ENCODE peak calls at places on chromosome 17, in four cellular contexts. One of them, this sample, is unnamed.

GRCh38 chr17:56549501-56549900 is 44.0 kb upstream of the NOG start:
- DNase-seq in K562: no peak
- DNase-seq in WTC11: no peak
- DNase-seq in H1: no peak
- DNase-seq in this sample: no peak

GRCh38 chr17:72765357-72766153 is 326.9 kb downstream of the SLC39A11 start:
- DNase-seq in K562: no peak
- DNase-seq in H1: no peak
- DNase-seq in WTC11: no peak
- DNase-seq in this sample: peak

GRCh38 chr17:45172541-45173286 is 11.0 kb downstream of the HEXIM2 start:
- DNase-seq in K562: no peak
- DNase-seq in WTC11: peak
- DNase-seq in H1: no peak
- DNase-seq in this sample: peak

GRCh38 chr17:53797497-53797896 is 25.2 kb upstream of the KIF2B start:
- DNase-seq in K562: no peak
- DNase-seq in H1: no peak
- DNase-seq in WTC11: no peak
- DNase-seq in this sample: no peak

GRCh38 chr17:27357236-27357635 is 63.3 kb downstream of the WSB1 start:
- DNase-seq in H1: no peak
- DNase-seq in K562: no peak
- DNase-seq in WTC11: no peak
- DNase-seq in this sample: no peak

GRCh38 chr17:17062356-17062755 is 20.1 kb downstream of the MPRIP start:
- DNase-seq in K562: no peak
- DNase-seq in WTC11: no peak
- DNase-seq in H1: no peak
- DNase-seq in this sample: no peak

GRCh38 chr17:3892095-3892998 is 506 bp downstream of the CAMKK1 start:
- DNase-seq in H1: no peak
- DNase-seq in K562: peak
- DNase-seq in WTC11: peak
- DNase-seq in this sample: peak

GRCh38 chr17:52106070-52106469 is 52.4 kb downstream of the CA10 start:
- DNase-seq in WTC11: no peak
- DNase-seq in K562: no peak
- DNase-seq in H1: no peak
- DNase-seq in this sample: no peak

GRCh38 chr17:2816688-2817087 is 20.4 kb downstream of the RAP1GAP2 start:
- DNase-seq in K562: no peak
- DNase-seq in WTC11: no peak
- DNase-seq in H1: no peak
- DNase-seq in this sample: no peak

GRCh38 chr17:12545877-12546513 is 119.7 kb upstream of the MYOCD start:
- DNase-seq in WTC11: peak
- DNase-seq in K562: peak
- DNase-seq in H1: peak
- DNase-seq in this sample: peak

GRCh38 chr17:73096201-73096600 is 3.7 kb upstream of the SLC39A11 start:
- DNase-seq in WTC11: no peak
- DNase-seq in H1: no peak
- DNase-seq in K562: no peak
- DNase-seq in this sample: no peak

GRCh38 chr17:6239237-6239798 is 169.1 kb downstream of the WSCD1 start:
- DNase-seq in H1: no peak
- DNase-seq in WTC11: no peak
- DNase-seq in K562: no peak
- DNase-seq in this sample: no peak

GRCh38 chr17:73028311-73028755 is 64.2 kb downstream of the SLC39A11 start:
- DNase-seq in K562: no peak
- DNase-seq in H1: no peak
- DNase-seq in WTC11: no peak
- DNase-seq in this sample: no peak

GRCh38 chr17:72145972-72146755 is 25.3 kb downstream of the SOX9 start:
- DNase-seq in H1: no peak
- DNase-seq in K562: no peak
- DNase-seq in WTC11: no peak
- DNase-seq in this sample: no peak

GRCh38 chr17:48439072-48439471 is 9.1 kb upstream of the SKAP1 start:
- DNase-seq in H1: no peak
- DNase-seq in K562: no peak
- DNase-seq in WTC11: no peak
- DNase-seq in this sample: no peak

GRCh38 chr17:15261063-15261817 is 3.9 kb downstream of the PMP22 start:
- DNase-seq in WTC11: peak
- DNase-seq in H1: no peak
- DNase-seq in K562: no peak
- DNase-seq in this sample: peak

GRCh38 chr17:45001310-45001709 is 33.2 kb upstream of the C1QL1 start:
- DNase-seq in H1: no peak
- DNase-seq in WTC11: no peak
- DNase-seq in K562: no peak
- DNase-seq in this sample: no peak

GRCh38 chr17:61416540-61417363 is 17.1 kb downstream of the TBX2 start:
- DNase-seq in WTC11: peak
- DNase-seq in K562: peak
- DNase-seq in H1: peak
- DNase-seq in this sample: peak

GRCh38 chr17:21218101-21218500 is 4.1 kb upstream of the TMEM11 start:
- DNase-seq in K562: peak
- DNase-seq in WTC11: no peak
- DNase-seq in H1: no peak
- DNase-seq in this sample: peak

GRCh38 chr17:57068707-57069106 is 16.3 kb upstream of the AKAP1 start:
- DNase-seq in H1: no peak
- DNase-seq in K562: no peak
- DNase-seq in WTC11: no peak
- DNase-seq in this sample: no peak

GRCh38 chr17:63998050-63998720 is at the start of gene PRR29:
- DNase-seq in WTC11: peak
- DNase-seq in H1: no peak
- DNase-seq in K562: peak
- DNase-seq in this sample: peak

GRCh38 chr17:45436161-45436560 is 3.5 kb upstream of the ARHGAP27 start:
- DNase-seq in K562: no peak
- DNase-seq in WTC11: no peak
- DNase-seq in H1: no peak
- DNase-seq in this sample: peak

GRCh38 chr17:43369986-43370385 is 28.8 kb upstream of the ARL4D start:
- DNase-seq in K562: no peak
- DNase-seq in WTC11: no peak
- DNase-seq in H1: no peak
- DNase-seq in this sample: no peak

GRCh38 chr17:45305532-45306087 is 11.2 kb downstream of the MAP3K14 start:
- DNase-seq in K562: no peak
- DNase-seq in WTC11: no peak
- DNase-seq in H1: no peak
- DNase-seq in this sample: no peak

GRCh38 chr17:56737741-56738161 is 96.0 kb downstream of the C17orf67 start:
- DNase-seq in WTC11: no peak
- DNase-seq in K562: no peak
- DNase-seq in H1: no peak
- DNase-seq in this sample: no peak

GRCh38 chr17:56570199-56570598 is 23.3 kb upstream of the NOG start:
- DNase-seq in WTC11: no peak
- DNase-seq in K562: no peak
- DNase-seq in H1: no peak
- DNase-seq in this sample: no peak

GRCh38 chr17:38579934-38580333 is 25.8 kb downstream of the SRCIN1 start:
- DNase-seq in WTC11: peak
- DNase-seq in K562: peak
- DNase-seq in H1: no peak
- DNase-seq in this sample: peak

GRCh38 chr17:45052052-45052772 is 780 bp upstream of the DCAKD start:
- DNase-seq in K562: peak
- DNase-seq in WTC11: peak
- DNase-seq in H1: no peak
- DNase-seq in this sample: peak

GRCh38 chr17:30095507-30096244 is 20.9 kb upstream of the NSRP1 start:
- DNase-seq in WTC11: no peak
- DNase-seq in H1: no peak
- DNase-seq in K562: peak
- DNase-seq in this sample: peak

GRCh38 chr17:73067075-73067474 is 25.4 kb downstream of the SLC39A11 start:
- DNase-seq in WTC11: no peak
- DNase-seq in K562: no peak
- DNase-seq in H1: no peak
- DNase-seq in this sample: no peak

GRCh38 chr17:15945493-15946209 is 721 bp downstream of the ADORA2B start:
- DNase-seq in H1: no peak
- DNase-seq in WTC11: peak
- DNase-seq in K562: peak
- DNase-seq in this sample: peak

GRCh38 chr17:16428098-16428882 is 12.9 kb downstream of the TRPV2 start:
- DNase-seq in K562: peak
- DNase-seq in H1: no peak
- DNase-seq in WTC11: peak
- DNase-seq in this sample: peak

GRCh38 chr17:21304091-21304490 is 19.6 kb downstream of the MAP2K3 start:
- DNase-seq in H1: no peak
- DNase-seq in K562: no peak
- DNase-seq in WTC11: no peak
- DNase-seq in this sample: no peak

GRCh38 chr17:45006927-45007461 is 38.9 kb upstream of the C1QL1 start:
- DNase-seq in K562: no peak
- DNase-seq in WTC11: peak
- DNase-seq in H1: no peak
- DNase-seq in this sample: peak

GRCh38 chr17:10025976-10026785 is 121.1 kb upstream of the RCVRN start:
- DNase-seq in WTC11: no peak
- DNase-seq in K562: no peak
- DNase-seq in H1: no peak
- DNase-seq in this sample: no peak

GRCh38 chr17:79654350-79654959 is 43.6 kb upstream of the RBFOX3 start:
- DNase-seq in WTC11: no peak
- DNase-seq in K562: no peak
- DNase-seq in H1: no peak
- DNase-seq in this sample: no peak
- TF ChIP-seq TEAD4 in WTC11: no peak
- TF ChIP-seq TEAD4 in K562: no peak
- TF ChIP-seq TEAD4 in H1: no peak
- TF ChIP-seq TEAD4 in this sample: no peak

GRCh38 chr17:76737676-76738467 is at the start of gene MFSD11:
- DNase-seq in H1: peak
- DNase-seq in WTC11: peak
- DNase-seq in K562: peak
- DNase-seq in this sample: peak

GRCh38 chr17:76735586-76736348 is 1.4 kb downstream of the SRSF2 start:
- DNase-seq in H1: no peak
- DNase-seq in WTC11: no peak
- DNase-seq in K562: peak
- DNase-seq in this sample: no peak

GRCh38 chr17:76737082-76737675 is at the start of gene SRSF2:
- DNase-seq in H1: peak
- DNase-seq in K562: peak
- DNase-seq in WTC11: peak
- DNase-seq in this sample: peak

GRCh38 chr17:76735006-76735405 is 2.1 kb downstream of the SRSF2 start:
- DNase-seq in WTC11: no peak
- DNase-seq in K562: peak
- DNase-seq in H1: no peak
- DNase-seq in this sample: no peak

GRCh38 chr17:76736349-76737081 is 616 bp downstream of the SRSF2 start:
- DNase-seq in WTC11: peak
- DNase-seq in H1: no peak
- DNase-seq in K562: peak
- DNase-seq in this sample: peak
- TF ChIP-seq MAX in WTC11: no peak
- TF ChIP-seq MAX in H1: peak
- TF ChIP-seq MAX in K562: no peak
- TF ChIP-seq MAX in this sample: no peak

DNA sequence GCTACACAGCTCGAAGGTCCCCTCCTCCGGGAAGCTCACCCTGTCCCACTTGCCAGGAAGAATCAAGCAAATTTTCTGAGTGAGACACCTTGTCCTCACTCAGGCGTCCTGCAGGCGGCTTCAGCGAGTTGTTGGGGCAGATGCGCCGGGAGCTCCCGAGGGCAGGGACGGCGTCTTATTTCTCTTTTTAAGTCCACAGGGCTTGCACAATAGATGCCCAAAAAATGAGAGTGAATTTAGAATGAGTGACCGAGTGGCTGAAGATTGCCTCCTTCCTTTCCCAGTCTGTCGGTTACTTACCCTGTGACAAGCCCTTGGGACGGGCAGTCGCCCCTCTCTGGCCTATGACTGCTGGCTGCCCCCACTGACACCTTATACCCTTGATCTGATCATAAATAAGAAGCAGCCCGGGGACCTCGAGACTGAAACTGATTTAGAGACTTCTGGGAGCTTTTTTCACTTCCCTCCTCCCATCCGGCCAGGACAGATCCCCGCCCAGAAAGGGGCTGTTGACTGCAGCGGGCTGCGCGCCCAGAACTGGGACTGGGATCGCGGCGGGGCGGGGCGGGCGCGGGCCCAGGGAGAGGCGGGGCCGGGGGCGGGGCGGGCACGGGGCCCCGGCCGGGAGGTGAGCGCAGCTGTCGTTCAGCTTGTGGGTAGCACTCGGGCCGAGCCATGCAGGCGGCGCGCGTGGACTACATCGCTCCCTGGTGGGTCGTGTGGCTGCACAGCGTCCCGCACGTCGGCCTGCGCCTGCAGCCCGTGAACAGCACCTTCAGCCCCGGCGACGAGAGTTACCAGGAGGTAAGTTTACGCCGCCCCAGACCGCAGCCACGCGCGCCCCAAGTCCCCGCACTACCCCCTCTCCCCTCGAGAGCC is at the start of gene TTYH2:
- DNase-seq in WTC11: peak
- DNase-seq in K562: peak
- DNase-seq in H1: no peak
- DNase-seq in this sample: peak
- TF ChIP-seq TEAD4 in WTC11: peak
- TF ChIP-seq TEAD4 in K562: no peak
- TF ChIP-seq TEAD4 in H1: no peak
- TF ChIP-seq TEAD4 in this sample: no peak

GRCh38 chr17:42194133-42194899 is at the start of gene GHDC:
- DNase-seq in WTC11: peak
- DNase-seq in H1: no peak
- DNase-seq in K562: peak
- DNase-seq in this sample: peak
- TF ChIP-seq MAX in WTC11: no peak
- TF ChIP-seq MAX in H1: peak
- TF ChIP-seq MAX in K562: no peak
- TF ChIP-seq MAX in this sample: peak

GRCh38 chr17:35786941-35787432 is 8.5 kb downstream of the MMP28 start:
- DNase-seq in H1: no peak
- DNase-seq in WTC11: no peak
- DNase-seq in K562: no peak
- DNase-seq in this sample: peak
- TF ChIP-seq TEAD4 in H1: no peak
- TF ChIP-seq TEAD4 in WTC11: no peak
- TF ChIP-seq TEAD4 in K562: no peak
- TF ChIP-seq TEAD4 in this sample: no peak

This sample was measured in SK-N-SH.